ENCODE peak calls at places on chromosome 22, in six cellular contexts. H, M, B, Z, K and A are unnamed samples.

GRCh38 chr22:22408731-22409696 is 99.5 kb downstream of the ZNF280B start:
- DNase-seq in H (peak), M (no peak), B (peak), Z (no peak), K (no peak), A (peak)

GRCh38 chr22:36870250-36870649 is 9.4 kb downstream of the NCF4 start:
- DNase-seq in H (no peak), M (no peak), B (no peak), Z (no peak), K (no peak), A (peak)

GRCh38 chr22:43136255-43136654 is 6.9 kb downstream of the MCAT start:
- DNase-seq in H (no peak), M (no peak), B (no peak), Z (no peak), K (no peak), A (peak)

GRCh38 chr22:37996079-37996478 is 11.7 kb upstream of the SOX10 start:
- DNase-seq in H (no peak), M (no peak), B (no peak), Z (no peak), K (no peak), A (no peak)

GRCh38 chr22:49325531-49326395 is 501.9 kb downstream of the BRD1 start:
- DNase-seq in H (no peak), M (no peak), B (no peak), Z (no peak), K (no peak), A (no peak)

GRCh38 chr22:30190619-30191018 is 55.9 kb downstream of the LIF start:
- DNase-seq in H (no peak), M (no peak), B (no peak), Z (no peak), K (no peak), A (no peak)

GRCh38 chr22:39363751-39364484 is 14.1 kb downstream of the SYNGR1 start:
- DNase-seq in H (no peak), M (no peak), B (no peak), Z (no peak), K (no peak), A (no peak)

GRCh38 chr22:30221121-30221992 is 25.2 kb downstream of the LIF start:
- DNase-seq in H (no peak), M (no peak), B (no peak), Z (no peak), K (peak), A (no peak)

GRCh38 chr22:21866821-21867527 is 471 bp downstream of the MAPK1 start:
- DNase-seq in H (peak), M (no peak), B (no peak), Z (no peak), K (peak), A (no peak)

GRCh38 chr22:30386608-30386959 is 627 bp downstream of the RNF215 start:
- DNase-seq in H (no peak), M (no peak), B (no peak), Z (no peak), K (no peak), A (no peak)

GRCh38 chr22:36143956-36144355 is 16.6 kb downstream of the APOL3 start:
- DNase-seq in H (no peak), M (no peak), B (no peak), Z (no peak), K (no peak), A (no peak)

GRCh38 chr22:27345681-27346080 is 455.9 kb downstream of the MN1 start:
- DNase-seq in H (no peak), M (no peak), B (no peak), Z (no peak), K (no peak), A (no peak)